ENCODE peak calls at places on chromosomes 11 and 22, in eight cellular contexts. One of them, this sample, is unnamed.

GRCh38 chr11:131998020-131998419 is 627.6 kb downstream of the NTM start:
- DNase-seq in EL: peak
- DNase-seq in NCI-H1930: no peak
- DNase-seq in GM20000: no peak
- DNase-seq in dermis blood vessel endothelial cell: no peak
- DNase-seq in substantia nigra: no peak
- DNase-seq in colonic mucosa: peak
- DNase-seq in NCI-H1048: no peak
- DNase-seq in this sample: no peak

GRCh38 chr11:60873533-60873932 is 6.2 kb downstream of the ZP1 start:
- DNase-seq in substantia nigra: no peak
- DNase-seq in GM20000: no peak
- DNase-seq in NCI-H1048: no peak
- DNase-seq in EL: no peak
- DNase-seq in NCI-H1930: no peak
- DNase-seq in colonic mucosa: no peak
- DNase-seq in dermis blood vessel endothelial cell: no peak
- DNase-seq in this sample: no peak

GRCh38 chr11:134514354-134514951 is 102.4 kb upstream of the B3GAT1 start:
- DNase-seq in GM20000: no peak
- DNase-seq in NCI-H1930: no peak
- DNase-seq in colonic mucosa: no peak
- DNase-seq in dermis blood vessel endothelial cell: no peak
- DNase-seq in EL: no peak
- DNase-seq in substantia nigra: no peak
- DNase-seq in NCI-H1048: no peak
- DNase-seq in this sample: no peak

GRCh38 chr11:2532704-2533641 is 88.2 kb downstream of the KCNQ1 start:
- DNase-seq in EL: peak
- DNase-seq in colonic mucosa: peak
- DNase-seq in NCI-H1930: peak
- DNase-seq in dermis blood vessel endothelial cell: peak
- DNase-seq in NCI-H1048: peak
- DNase-seq in GM20000: peak
- DNase-seq in substantia nigra: peak
- DNase-seq in this sample: peak

GRCh38 chr22:25360891-25361645 is 141.6 kb downstream of the CRYBB2 start:
- DNase-seq in dermis blood vessel endothelial cell: no peak
- DNase-seq in GM20000: no peak
- DNase-seq in NCI-H1048: no peak
- DNase-seq in NCI-H1930: no peak
- DNase-seq in colonic mucosa: no peak
- DNase-seq in substantia nigra: no peak
- DNase-seq in EL: no peak
- DNase-seq in this sample: no peak

GRCh38 chr11:120564573-120565301 is 53.2 kb downstream of the GRIK4 start:
- DNase-seq in substantia nigra: peak
- DNase-seq in NCI-H1048: no peak
- DNase-seq in EL: peak
- DNase-seq in NCI-H1930: peak
- DNase-seq in dermis blood vessel endothelial cell: peak
- DNase-seq in colonic mucosa: no peak
- DNase-seq in GM20000: peak
- DNase-seq in this sample: peak

GRCh38 chr11:88414981-88415391 is 77.5 kb upstream of the CTSC start:
- DNase-seq in NCI-H1048: no peak
- DNase-seq in colonic mucosa: no peak
- DNase-seq in substantia nigra: no peak
- DNase-seq in dermis blood vessel endothelial cell: peak
- DNase-seq in NCI-H1930: no peak
- DNase-seq in GM20000: no peak
- DNase-seq in EL: peak
- DNase-seq in this sample: no peak

GRCh38 chr22:44537016-44537936 is 39.2 kb upstream of the RTL6 start:
- DNase-seq in NCI-H1048: no peak
- DNase-seq in substantia nigra: no peak
- DNase-seq in GM20000: no peak
- DNase-seq in dermis blood vessel endothelial cell: no peak
- DNase-seq in NCI-H1930: no peak
- DNase-seq in EL: no peak
- DNase-seq in colonic mucosa: no peak
- DNase-seq in this sample: no peak

GRCh38 chr11:2294340-2295290 is 7.1 kb downstream of the C11orf21 start:
- DNase-seq in substantia nigra: no peak
- DNase-seq in GM20000: no peak
- DNase-seq in NCI-H1930: no peak
- DNase-seq in dermis blood vessel endothelial cell: no peak
- DNase-seq in colonic mucosa: no peak
- DNase-seq in NCI-H1048: no peak
- DNase-seq in EL: no peak
- DNase-seq in this sample: no peak

GRCh38 chr22:38419864-38420172 is 35.2 kb downstream of the KCNJ4 start:
- DNase-seq in NCI-H1930: no peak
- DNase-seq in colonic mucosa: no peak
- DNase-seq in dermis blood vessel endothelial cell: no peak
- DNase-seq in EL: no peak
- DNase-seq in GM20000: no peak
- DNase-seq in NCI-H1048: no peak
- DNase-seq in substantia nigra: no peak
- DNase-seq in this sample: no peak

This sample was measured in naive B cell.